ENCODE peak calls at places on chromosomes 3 and 15, in five cellular contexts. U, S, A, X and M are unnamed samples.

GRCh38 chr3:150149651-150150051 is 179.0 kb upstream of the PFN2 start:
- DNase-seq in U (no peak), S (no peak), A (no peak), X (no peak), M (no peak)

GRCh38 chr3:13884851-13885703 is 5.2 kb upstream of the WNT7A start:
- DNase-seq in U (no peak), S (no peak), A (peak; percentile 77), X (no peak), M (peak; percentile 42)

GRCh38 chr15:81256916-81257315 is 60.2 kb downstream of the IL16 start:
- DNase-seq in U (peak; percentile 34), S (peak; percentile 31), A (no peak), X (no peak), M (peak; percentile 37)

GRCh38 chr15:33296856-33297255 is 13.9 kb upstream of the RYR3 start:
- DNase-seq in U (no peak), S (no peak), A (no peak), X (no peak), M (no peak)

GRCh38 chr15:56524915-56525314 is 60.0 kb upstream of the MNS1 start:
- DNase-seq in U (no peak), S (no peak), A (no peak), X (no peak), M (no peak)

GRCh38 chr3:113847664-113848461 is 9.3 kb downstream of the GRAMD1C start:
- DNase-seq in U (no peak), S (no peak), A (no peak), X (no peak), M (no peak)

GRCh38 chr3:59575113-59576001 is 525.5 kb upstream of the CFAP20DC start:
- DNase-seq in U (peak; percentile 41), S (peak; percentile 64), A (peak; percentile 92), X (peak; percentile 61), M (peak; percentile 64)

GRCh38 chr3:132721479-132722164 is 587 bp downstream of the NPHP3 start:
- DNase-seq in U (no peak), S (peak; percentile 70), A (peak; percentile 79), X (no peak), M (peak; percentile 70)

GRCh38 chr3:31968391-31968926 is 12.6 kb downstream of the OSBPL10 start:
- DNase-seq in U (peak; percentile 78), S (peak; percentile 47), A (no peak), X (no peak), M (no peak)

GRCh38 chr15:34754674-34755418 is at the start of gene GJD2:
- DNase-seq in U (no peak), S (no peak), A (peak; percentile 66), X (peak; percentile 13), M (no peak)

GRCh38 chr3:194105292-194105691 is 30.7 kb upstream of the HES1 start:
- DNase-seq in U (no peak), S (no peak), A (no peak), X (no peak), M (no peak)

GRCh38 chr15:78327442-78327841 is 12.7 kb upstream of the CRABP1 start:
- DNase-seq in U (no peak), S (no peak), A (no peak), X (no peak), M (peak; percentile 29)

GRCh38 chr3:55339390-55339789 is 147.7 kb downstream of the WNT5A start:
- DNase-seq in U (no peak), S (no peak), A (no peak), X (no peak), M (no peak)

GRCh38 chr15:62105266-62105665 is 38.5 kb downstream of the C2CD4A start:
- DNase-seq in U (no peak), S (no peak), A (no peak), X (no peak), M (no peak)

GRCh38 chr3:73255609-73256029 is 194.2 kb downstream of the EBLN2 start:
- DNase-seq in U (no peak), S (peak; percentile 4), A (no peak), X (no peak), M (peak; percentile 35)

GRCh38 chr3:143081844-143082778 is 37.5 kb upstream of the CHST2 start:
- DNase-seq in U (no peak), S (no peak), A (no peak), X (no peak), M (peak; percentile 54)

GRCh38 chr3:171976526-171976925 is 62.9 kb upstream of the FNDC3B start:
- DNase-seq in U (peak; percentile 35), S (no peak), A (no peak), X (no peak), M (peak; percentile 87)

GRCh38 chr15:35753486-35753885 is 207.5 kb upstream of the DPH6 start:
- DNase-seq in U (no peak), S (no peak), A (no peak), X (no peak), M (no peak)

GRCh38 chr3:143234521-143234920 is 115.0 kb downstream of the CHST2 start:
- DNase-seq in U (no peak), S (no peak), A (no peak), X (no peak), M (no peak)

GRCh38 chr15:60476713-60477112 is 2.2 kb downstream of the ICE2 start:
- DNase-seq in U (no peak), S (no peak), A (no peak), X (no peak), M (no peak)

GRCh38 chr3:23162939-23163338 is 40.2 kb upstream of the UBE2E2 start:
- DNase-seq in U (no peak), S (no peak), A (no peak), X (no peak), M (no peak)

GRCh38 chr3:65672876-65673815 is 365.6 kb downstream of the MAGI1 start:
- DNase-seq in U (peak; percentile 50), S (peak; percentile 56), A (peak; percentile 74), X (peak; percentile 29), M (peak; percentile 52)
- TF ChIP-seq MAX in U (no peak), S (no peak), A (no peak), X (no peak), M (no peak)

DNA sequence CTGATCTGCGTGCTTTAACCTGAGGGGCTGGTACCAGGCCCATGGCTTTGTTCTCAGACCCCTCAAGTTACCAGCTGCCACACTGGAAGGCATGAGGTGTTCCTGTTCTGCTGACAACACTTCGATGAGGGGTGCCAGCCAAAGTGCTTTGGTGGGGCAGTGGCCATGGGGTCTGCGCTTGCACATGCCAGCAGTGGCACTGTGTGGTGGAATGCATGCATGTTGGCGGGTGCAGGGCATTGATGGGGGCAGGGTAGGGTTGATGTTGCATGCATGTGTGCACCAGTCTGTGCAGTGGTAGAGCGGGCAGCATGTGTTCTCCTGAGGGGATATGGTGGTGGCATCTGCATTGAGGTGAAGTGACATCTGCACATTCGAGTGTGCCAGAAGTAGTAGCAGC is 497.0 kb downstream of the SQOR start:
- DNase-seq in U (no peak), S (no peak), A (no peak), X (no peak), M (no peak)
- TF ChIP-seq MAX in U (no peak), S (no peak), A (no peak), X (no peak), M (no peak)

GRCh38 chr3:105495021-105495420 is 128.3 kb downstream of the ALCAM start:
- DNase-seq in U (no peak), S (no peak), A (no peak), X (no peak), M (no peak)
- TF ChIP-seq MAX in U (no peak), S (no peak), A (no peak), X (no peak), M (no peak)

DNA sequence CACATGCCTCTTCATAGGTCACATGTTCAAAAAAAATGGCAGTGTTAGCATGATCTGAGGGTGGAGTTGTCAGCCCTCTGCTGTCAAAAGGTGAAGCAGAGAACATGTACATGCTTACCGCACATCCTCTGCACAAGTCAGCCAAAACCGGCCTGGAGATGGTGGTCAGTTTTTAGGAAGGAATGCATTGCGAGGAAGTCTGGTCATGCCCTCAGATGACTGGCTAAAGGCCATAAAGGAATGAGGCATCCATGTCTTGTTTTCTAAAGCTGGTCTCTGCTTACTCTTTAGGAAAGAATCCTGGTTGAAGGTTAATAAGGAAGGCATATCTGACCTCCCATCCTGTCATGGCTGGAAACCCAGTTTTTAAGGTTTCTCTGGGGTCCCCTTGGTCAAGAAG is 292.0 kb upstream of the CCDC54 start:
- DNase-seq in U (peak; percentile 18), S (no peak), A (no peak), X (no peak), M (no peak)
- TF ChIP-seq MAX in U (no peak), S (no peak), A (no peak), X (no peak), M (no peak)

GRCh38 chr3:187072102-187072501 is 67.2 kb downstream of the RPL39L start:
- DNase-seq in U (no peak), S (no peak), A (no peak), X (no peak), M (no peak)
- TF ChIP-seq MAX in U (no peak), S (no peak), A (no peak), X (no peak), M (no peak)

GRCh38 chr15:48472756-48473155 is 141.5 kb downstream of the DUT start:
- DNase-seq in U (peak; percentile 39), S (peak; percentile 3), A (no peak), X (no peak), M (peak; percentile 7)

GRCh38 chr15:48477795-48478360 is 146.6 kb downstream of the DUT start:
- DNase-seq in U (peak; percentile 4), S (no peak), A (no peak), X (no peak), M (no peak)

GRCh38 chr15:48473667-48474066 is 142.4 kb downstream of the DUT start:
- DNase-seq in U (no peak), S (no peak), A (no peak), X (no peak), M (no peak)

GRCh38 chr15:48478581-48478980 is 147.4 kb downstream of the DUT start:
- DNase-seq in U (no peak), S (no peak), A (no peak), X (no peak), M (no peak)

GRCh38 chr15:48475600-48476395 is 144.6 kb downstream of the DUT start:
- DNase-seq in U (no peak), S (no peak), A (no peak), X (no peak), M (no peak)
- TF ChIP-seq MAX in U (no peak), S (no peak), A (no peak), X (no peak), M (no peak)

DNA sequence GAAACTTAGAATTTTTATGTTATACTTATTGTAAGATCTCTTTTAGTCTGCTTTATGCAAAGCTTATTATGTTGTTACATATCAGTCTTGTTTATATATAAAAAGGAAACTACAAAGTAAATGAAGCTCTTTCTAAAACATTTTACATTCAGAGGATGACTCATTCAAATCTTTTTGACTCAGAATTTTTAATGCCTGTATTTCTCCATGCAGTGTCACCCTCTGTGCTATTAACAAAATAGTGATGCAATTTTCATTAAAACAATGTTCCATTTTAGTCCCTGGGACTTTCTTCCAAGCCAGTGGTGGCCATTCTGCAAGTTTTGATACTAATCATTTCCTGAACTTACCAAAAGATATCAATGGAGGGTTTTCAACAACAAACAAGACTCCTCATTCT is 216.1 kb downstream of the NAALADL2 start:
- DNase-seq in U (no peak), S (no peak), A (no peak), X (no peak), M (no peak)
- TF ChIP-seq MAX in U (no peak), S (no peak), A (no peak), X (no peak), M (no peak)